ENCODE peak calls at places on chromosomes 6 and 20, in nine cellular contexts. H, Z, I, N, R, T, C, V and B are unnamed samples.

GRCh38 chr6:75024796-75025195 is 181.1 kb downstream of the COL12A1 start:
- DNase-seq in Z (no peak), R (no peak), T (no peak), V (no peak), C (no peak), H (no peak), N (peak), I (no peak), B (no peak)

GRCh38 chr6:75424610-75425548 is 68.7 kb downstream of the FILIP1 start:
- DNase-seq in H (no peak), T (no peak), C (no peak), N (no peak), V (no peak), I (no peak), Z (no peak), R (no peak), B (no peak)

GRCh38 chr6:3075522-3076113 is 7.3 kb downstream of the RIPK1 start:
- DNase-seq in R (no peak), V (no peak), I (no peak), Z (no peak), N (peak), T (no peak), C (no peak), H (no peak), B (no peak)

GRCh38 chr20:36645998-36646397 is at the start of gene SLA2:
- DNase-seq in H (peak), Z (peak), V (peak), R (peak), C (no peak), I (peak), T (peak), N (no peak), B (no peak)

GRCh38 chr6:78397537-78397936 is 469.8 kb upstream of the IRAK1BP1 start:
- DNase-seq in H (no peak), T (no peak), N (no peak), R (no peak), I (no peak), V (no peak), Z (no peak), C (no peak), B (no peak)

GRCh38 chr20:33839591-33839990 is 28.4 kb downstream of the CHMP4B start:
- DNase-seq in R (no peak), V (no peak), T (no peak), I (no peak), H (no peak), N (no peak), C (no peak), Z (no peak), B (no peak)

GRCh38 chr20:63846128-63846771 is 15.0 kb upstream of the ABHD16B start:
- DNase-seq in C (no peak), R (no peak), T (no peak), Z (no peak), N (peak), I (no peak), V (peak), H (no peak), B (no peak)

GRCh38 chr6:49606696-49607390 is 29.8 kb downstream of the RHAG start:
- DNase-seq in I (no peak), V (no peak), T (no peak), H (peak), R (no peak), N (peak), C (peak), Z (no peak), B (peak)

GRCh38 chr6:29649701-29650673 is 6.9 kb upstream of the MOG start:
- DNase-seq in R (peak), T (peak), H (peak), Z (peak), I (peak), N (peak), C (peak), V (peak), B (peak)